ENCODE peak calls at places on chromosomes 3 and 15, in eight cellular contexts. R is activated T-cell treated with anti-CD3 and anti-CD28 coated beads for 1 hour, M is HEK293T, F is omental fat pad, P is T-helper 2 cell, J is tibial artery, U is heart left ventricle, I is NCI-H2081. N is an unnamed sample.

GRCh38 chr3:178517665-178518366 is 18.4 kb upstream of the KCNMB2 start:
- DNase-seq in M (no peak), F (no peak), R (no peak), I (no peak), J (no peak), U (no peak), P (no peak), N (no peak)

GRCh38 chr15:76346666-76347506 is 10.3 kb downstream of the ISL2 start:
- DNase-seq in U (no peak), F (no peak), I (no peak), J (no peak), M (peak; percentile 54), P (no peak), R (no peak), N (peak; percentile 38)

GRCh38 chr3:184129012-184129411 is 6.1 kb upstream of the EIF2B5 start:
- DNase-seq in I (no peak), U (no peak), P (no peak), F (no peak), R (no peak), M (peak; percentile 27), J (no peak), N (no peak)

GRCh38 chr3:57709559-57709958 is 16.7 kb upstream of the DENND6A start:
- DNase-seq in F (no peak), U (no peak), R (no peak), P (no peak), I (no peak), J (no peak), M (no peak), N (no peak)

GRCh38 chr3:30578479-30578878 is 27.9 kb upstream of the TGFBR2 start:
- DNase-seq in M (no peak), U (peak; percentile 53), F (no peak), J (peak; percentile 68), P (no peak), I (no peak), R (no peak), N (peak; percentile 50)

GRCh38 chr15:40445411-40446055 is 4.8 kb downstream of the BAHD1 start:
- DNase-seq in P (no peak), J (no peak), F (no peak), I (no peak), R (no peak), U (no peak), M (no peak), N (peak; percentile 32)

GRCh38 chr15:100740105-100740504 is 137.7 kb downstream of the ASB7 start:
- DNase-seq in U (no peak), J (no peak), F (no peak), P (no peak), I (no peak), R (no peak), M (no peak), N (no peak)

GRCh38 chr3:171776839-171777607 is 33.3 kb downstream of the PLD1 start:
- DNase-seq in F (no peak), J (no peak), U (no peak), P (no peak), I (no peak), R (no peak), M (no peak), N (no peak)

GRCh38 chr15:60799885-60800728 is 321.2 kb upstream of the ICE2 start:
- DNase-seq in R (no peak), P (no peak), F (no peak), I (no peak), M (no peak), J (no peak), U (no peak), N (no peak)

GRCh38 chr3:169980055-169980454 is 13.4 kb downstream of the SEC62 start:
- DNase-seq in F (no peak), J (no peak), P (no peak), R (no peak), I (no peak), M (no peak), U (no peak), N (no peak)

GRCh38 chr3:66200786-66201185 is 20.0 kb upstream of the SLC25A26 start:
- DNase-seq in F (no peak), M (no peak), I (no peak), P (no peak), J (no peak), R (no peak), U (no peak), N (no peak)

GRCh38 chr3:185527364-185527763 is 25.0 kb downstream of the LIPH start:
- DNase-seq in F (no peak), I (no peak), R (no peak), J (no peak), U (no peak), P (no peak), M (no peak), N (no peak)

GRCh38 chr15:37034835-37035234 is 65.5 kb downstream of the MEIS2 start:
- DNase-seq in F (no peak), M (no peak), U (no peak), P (no peak), I (peak; percentile 39), R (no peak), J (no peak), N (no peak)

GRCh38 chr3:179653777-179654117 is 907 bp downstream of the USP13 start:
- DNase-seq in R (no peak), U (no peak), P (no peak), I (no peak), J (no peak), F (peak; percentile 26), M (no peak), N (peak; percentile 7)